ENCODE peak calls at places on chromosomes 16 and 17, in seven cellular contexts. One of them, this sample, is unnamed.

GRCh38 chr16:18979936-18980335 is 3.8 kb upstream of the TMC7 start:
- DNase-seq in stimulated activated CD8-positive, alpha-beta memory T cell treated with anti-CD3 and anti-CD28 coated beads, Interleukin-15, amount 100 ng/mL, for 24 hours: no peak
- DNase-seq in HT1080: no peak
- DNase-seq in central memory CD8-positive, alpha-beta T cell: no peak
- DNase-seq in NCI-H524: no peak
- DNase-seq in T-helper 1 cell: no peak
- DNase-seq in activated T-cell treated with anti-CD3 and anti-CD28 coated beads, Interleukin-2, amount 50 U/mL, for 72 hours: no peak
- DNase-seq in this sample: no peak

GRCh38 chr16:22369221-22369811 is 5.1 kb downstream of the CDR2 start:
- DNase-seq in stimulated activated CD8-positive, alpha-beta memory T cell treated with anti-CD3 and anti-CD28 coated beads, Interleukin-15, amount 100 ng/mL, for 24 hours: no peak
- DNase-seq in HT1080: peak
- DNase-seq in central memory CD8-positive, alpha-beta T cell: no peak
- DNase-seq in NCI-H524: no peak
- DNase-seq in T-helper 1 cell: no peak
- DNase-seq in activated T-cell treated with anti-CD3 and anti-CD28 coated beads, Interleukin-2, amount 50 U/mL, for 72 hours: no peak
- DNase-seq in this sample: no peak

GRCh38 chr17:71600137-71600789 is 520.6 kb upstream of the SOX9 start:
- DNase-seq in stimulated activated CD8-positive, alpha-beta memory T cell treated with anti-CD3 and anti-CD28 coated beads, Interleukin-15, amount 100 ng/mL, for 24 hours: no peak
- DNase-seq in HT1080: no peak
- DNase-seq in central memory CD8-positive, alpha-beta T cell: no peak
- DNase-seq in NCI-H524: no peak
- DNase-seq in T-helper 1 cell: no peak
- DNase-seq in activated T-cell treated with anti-CD3 and anti-CD28 coated beads, Interleukin-2, amount 50 U/mL, for 72 hours: no peak
- DNase-seq in this sample: no peak

GRCh38 chr16:963913-964695 is 6.7 kb downstream of the LMF1 start:
- DNase-seq in stimulated activated CD8-positive, alpha-beta memory T cell treated with anti-CD3 and anti-CD28 coated beads, Interleukin-15, amount 100 ng/mL, for 24 hours: no peak
- DNase-seq in HT1080: no peak
- DNase-seq in central memory CD8-positive, alpha-beta T cell: no peak
- DNase-seq in NCI-H524: no peak
- DNase-seq in T-helper 1 cell: no peak
- DNase-seq in activated T-cell treated with anti-CD3 and anti-CD28 coated beads, Interleukin-2, amount 50 U/mL, for 72 hours: no peak
- DNase-seq in this sample: no peak

GRCh38 chr17:73480740-73481139 is 163.5 kb downstream of the SDK2 start:
- DNase-seq in stimulated activated CD8-positive, alpha-beta memory T cell treated with anti-CD3 and anti-CD28 coated beads, Interleukin-15, amount 100 ng/mL, for 24 hours: no peak
- DNase-seq in HT1080: no peak
- DNase-seq in central memory CD8-positive, alpha-beta T cell: no peak
- DNase-seq in NCI-H524: no peak
- DNase-seq in T-helper 1 cell: no peak
- DNase-seq in activated T-cell treated with anti-CD3 and anti-CD28 coated beads, Interleukin-2, amount 50 U/mL, for 72 hours: no peak
- DNase-seq in this sample: no peak

GRCh38 chr16:4945560-4946502 is 8.9 kb upstream of the PPL start:
- DNase-seq in stimulated activated CD8-positive, alpha-beta memory T cell treated with anti-CD3 and anti-CD28 coated beads, Interleukin-15, amount 100 ng/mL, for 24 hours: no peak
- DNase-seq in HT1080: peak
- DNase-seq in central memory CD8-positive, alpha-beta T cell: no peak
- DNase-seq in NCI-H524: no peak
- DNase-seq in T-helper 1 cell: no peak
- DNase-seq in activated T-cell treated with anti-CD3 and anti-CD28 coated beads, Interleukin-2, amount 50 U/mL, for 72 hours: no peak
- DNase-seq in this sample: no peak

GRCh38 chr16:19463468-19464315 is 46.0 kb downstream of the TMC5 start:
- DNase-seq in stimulated activated CD8-positive, alpha-beta memory T cell treated with anti-CD3 and anti-CD28 coated beads, Interleukin-15, amount 100 ng/mL, for 24 hours: no peak
- DNase-seq in HT1080: no peak
- DNase-seq in central memory CD8-positive, alpha-beta T cell: no peak
- DNase-seq in NCI-H524: no peak
- DNase-seq in T-helper 1 cell: no peak
- DNase-seq in activated T-cell treated with anti-CD3 and anti-CD28 coated beads, Interleukin-2, amount 50 U/mL, for 72 hours: no peak
- DNase-seq in this sample: no peak

GRCh38 chr16:19071811-19072777 is 4.7 kb downstream of the COQ7 start:
- DNase-seq in stimulated activated CD8-positive, alpha-beta memory T cell treated with anti-CD3 and anti-CD28 coated beads, Interleukin-15, amount 100 ng/mL, for 24 hours: no peak
- DNase-seq in HT1080: peak
- DNase-seq in central memory CD8-positive, alpha-beta T cell: peak
- DNase-seq in NCI-H524: no peak
- DNase-seq in T-helper 1 cell: peak
- DNase-seq in activated T-cell treated with anti-CD3 and anti-CD28 coated beads, Interleukin-2, amount 50 U/mL, for 72 hours: peak
- DNase-seq in this sample: peak

GRCh38 chr17:4587195-4587594 is 2.9 kb downstream of the SMTNL2 start:
- DNase-seq in stimulated activated CD8-positive, alpha-beta memory T cell treated with anti-CD3 and anti-CD28 coated beads, Interleukin-15, amount 100 ng/mL, for 24 hours: no peak
- DNase-seq in HT1080: no peak
- DNase-seq in central memory CD8-positive, alpha-beta T cell: no peak
- DNase-seq in NCI-H524: no peak
- DNase-seq in T-helper 1 cell: no peak
- DNase-seq in activated T-cell treated with anti-CD3 and anti-CD28 coated beads, Interleukin-2, amount 50 U/mL, for 72 hours: no peak
- DNase-seq in this sample: no peak

GRCh38 chr16:85751665-85752501 is 987 bp upstream of the C16orf74 start:
- DNase-seq in stimulated activated CD8-positive, alpha-beta memory T cell treated with anti-CD3 and anti-CD28 coated beads, Interleukin-15, amount 100 ng/mL, for 24 hours: no peak
- DNase-seq in HT1080: peak
- DNase-seq in central memory CD8-positive, alpha-beta T cell: no peak
- DNase-seq in NCI-H524: no peak
- DNase-seq in T-helper 1 cell: no peak
- DNase-seq in activated T-cell treated with anti-CD3 and anti-CD28 coated beads, Interleukin-2, amount 50 U/mL, for 72 hours: no peak
- DNase-seq in this sample: no peak

GRCh38 chr17:40399185-40399584 is 18.5 kb downstream of the TOP2A start:
- DNase-seq in stimulated activated CD8-positive, alpha-beta memory T cell treated with anti-CD3 and anti-CD28 coated beads, Interleukin-15, amount 100 ng/mL, for 24 hours: no peak
- DNase-seq in HT1080: peak
- DNase-seq in central memory CD8-positive, alpha-beta T cell: no peak
- DNase-seq in NCI-H524: no peak
- DNase-seq in T-helper 1 cell: no peak
- DNase-seq in activated T-cell treated with anti-CD3 and anti-CD28 coated beads, Interleukin-2, amount 50 U/mL, for 72 hours: no peak
- DNase-seq in this sample: peak

GRCh38 chr16:30028438-30029093 is 2.5 kb downstream of the TLCD3B start:
- DNase-seq in stimulated activated CD8-positive, alpha-beta memory T cell treated with anti-CD3 and anti-CD28 coated beads, Interleukin-15, amount 100 ng/mL, for 24 hours: no peak
- DNase-seq in HT1080: no peak
- DNase-seq in central memory CD8-positive, alpha-beta T cell: no peak
- DNase-seq in NCI-H524: no peak
- DNase-seq in T-helper 1 cell: no peak
- DNase-seq in activated T-cell treated with anti-CD3 and anti-CD28 coated beads, Interleukin-2, amount 50 U/mL, for 72 hours: peak
- DNase-seq in this sample: no peak

GRCh38 chr16:85522842-85523601 is 90.1 kb upstream of the GSE1 start:
- DNase-seq in stimulated activated CD8-positive, alpha-beta memory T cell treated with anti-CD3 and anti-CD28 coated beads, Interleukin-15, amount 100 ng/mL, for 24 hours: no peak
- DNase-seq in HT1080: peak
- DNase-seq in central memory CD8-positive, alpha-beta T cell: no peak
- DNase-seq in NCI-H524: peak
- DNase-seq in T-helper 1 cell: no peak
- DNase-seq in activated T-cell treated with anti-CD3 and anti-CD28 coated beads, Interleukin-2, amount 50 U/mL, for 72 hours: no peak
- DNase-seq in this sample: peak

GRCh38 chr16:1395444-1396074 is 18.9 kb downstream of the UNKL start:
- DNase-seq in stimulated activated CD8-positive, alpha-beta memory T cell treated with anti-CD3 and anti-CD28 coated beads, Interleukin-15, amount 100 ng/mL, for 24 hours: no peak
- DNase-seq in HT1080: no peak
- DNase-seq in central memory CD8-positive, alpha-beta T cell: no peak
- DNase-seq in NCI-H524: no peak
- DNase-seq in T-helper 1 cell: no peak
- DNase-seq in activated T-cell treated with anti-CD3 and anti-CD28 coated beads, Interleukin-2, amount 50 U/mL, for 72 hours: no peak
- DNase-seq in this sample: no peak

GRCh38 chr17:2695243-2695960 is 16.2 kb downstream of the CLUH start:
- DNase-seq in stimulated activated CD8-positive, alpha-beta memory T cell treated with anti-CD3 and anti-CD28 coated beads, Interleukin-15, amount 100 ng/mL, for 24 hours: no peak
- DNase-seq in HT1080: no peak
- DNase-seq in central memory CD8-positive, alpha-beta T cell: no peak
- DNase-seq in NCI-H524: no peak
- DNase-seq in T-helper 1 cell: no peak
- DNase-seq in activated T-cell treated with anti-CD3 and anti-CD28 coated beads, Interleukin-2, amount 50 U/mL, for 72 hours: no peak
- DNase-seq in this sample: no peak

GRCh38 chr17:74212913-74213791 is at the start of gene TTYH2:
- DNase-seq in stimulated activated CD8-positive, alpha-beta memory T cell treated with anti-CD3 and anti-CD28 coated beads, Interleukin-15, amount 100 ng/mL, for 24 hours: peak
- DNase-seq in HT1080: peak
- DNase-seq in central memory CD8-positive, alpha-beta T cell: peak
- DNase-seq in NCI-H524: peak
- DNase-seq in T-helper 1 cell: peak
- DNase-seq in activated T-cell treated with anti-CD3 and anti-CD28 coated beads, Interleukin-2, amount 50 U/mL, for 72 hours: peak
- DNase-seq in this sample: peak

GRCh38 chr16:84976644-84977400 is 34.5 kb downstream of the ZDHHC7 start:
- DNase-seq in stimulated activated CD8-positive, alpha-beta memory T cell treated with anti-CD3 and anti-CD28 coated beads, Interleukin-15, amount 100 ng/mL, for 24 hours: no peak
- DNase-seq in HT1080: no peak
- DNase-seq in central memory CD8-positive, alpha-beta T cell: no peak
- DNase-seq in NCI-H524: no peak
- DNase-seq in T-helper 1 cell: no peak
- DNase-seq in activated T-cell treated with anti-CD3 and anti-CD28 coated beads, Interleukin-2, amount 50 U/mL, for 72 hours: no peak
- DNase-seq in this sample: no peak

GRCh38 chr16:30350134-30350871 is 4.8 kb downstream of the CD2BP2 start:
- DNase-seq in stimulated activated CD8-positive, alpha-beta memory T cell treated with anti-CD3 and anti-CD28 coated beads, Interleukin-15, amount 100 ng/mL, for 24 hours: no peak
- DNase-seq in HT1080: no peak
- DNase-seq in central memory CD8-positive, alpha-beta T cell: no peak
- DNase-seq in NCI-H524: no peak
- DNase-seq in T-helper 1 cell: no peak
- DNase-seq in activated T-cell treated with anti-CD3 and anti-CD28 coated beads, Interleukin-2, amount 50 U/mL, for 72 hours: peak
- DNase-seq in this sample: no peak

GRCh38 chr17:48103379-48103715 is 2.1 kb upstream of the CBX1 start:
- DNase-seq in stimulated activated CD8-positive, alpha-beta memory T cell treated with anti-CD3 and anti-CD28 coated beads, Interleukin-15, amount 100 ng/mL, for 24 hours: no peak
- DNase-seq in HT1080: no peak
- DNase-seq in central memory CD8-positive, alpha-beta T cell: no peak
- DNase-seq in NCI-H524: no peak
- DNase-seq in T-helper 1 cell: no peak
- DNase-seq in activated T-cell treated with anti-CD3 and anti-CD28 coated beads, Interleukin-2, amount 50 U/mL, for 72 hours: no peak
- DNase-seq in this sample: no peak

GRCh38 chr17:64420143-64420670 is 28.7 kb upstream of the MILR1 start:
- DNase-seq in stimulated activated CD8-positive, alpha-beta memory T cell treated with anti-CD3 and anti-CD28 coated beads, Interleukin-15, amount 100 ng/mL, for 24 hours: no peak
- DNase-seq in HT1080: peak
- DNase-seq in central memory CD8-positive, alpha-beta T cell: peak
- DNase-seq in NCI-H524: peak
- DNase-seq in T-helper 1 cell: peak
- DNase-seq in activated T-cell treated with anti-CD3 and anti-CD28 coated beads, Interleukin-2, amount 50 U/mL, for 72 hours: peak
- DNase-seq in this sample: peak

GRCh38 chr17:57090560-57091185 is 5.6 kb downstream of the AKAP1 start:
- DNase-seq in stimulated activated CD8-positive, alpha-beta memory T cell treated with anti-CD3 and anti-CD28 coated beads, Interleukin-15, amount 100 ng/mL, for 24 hours: no peak
- DNase-seq in HT1080: no peak
- DNase-seq in central memory CD8-positive, alpha-beta T cell: no peak
- DNase-seq in NCI-H524: no peak
- DNase-seq in T-helper 1 cell: no peak
- DNase-seq in activated T-cell treated with anti-CD3 and anti-CD28 coated beads, Interleukin-2, amount 50 U/mL, for 72 hours: no peak
- DNase-seq in this sample: no peak

GRCh38 chr16:77788196-77789084 is at the start of gene VAT1L:
- DNase-seq in stimulated activated CD8-positive, alpha-beta memory T cell treated with anti-CD3 and anti-CD28 coated beads, Interleukin-15, amount 100 ng/mL, for 24 hours: no peak
- DNase-seq in HT1080: peak
- DNase-seq in central memory CD8-positive, alpha-beta T cell: no peak
- DNase-seq in NCI-H524: peak
- DNase-seq in T-helper 1 cell: no peak
- DNase-seq in activated T-cell treated with anti-CD3 and anti-CD28 coated beads, Interleukin-2, amount 50 U/mL, for 72 hours: peak
- DNase-seq in this sample: peak

GRCh38 chr17:65222216-65222738 is 85.1 kb downstream of the RGS9 start:
- DNase-seq in stimulated activated CD8-positive, alpha-beta memory T cell treated with anti-CD3 and anti-CD28 coated beads, Interleukin-15, amount 100 ng/mL, for 24 hours: no peak
- DNase-seq in HT1080: peak
- DNase-seq in central memory CD8-positive, alpha-beta T cell: no peak
- DNase-seq in NCI-H524: no peak
- DNase-seq in T-helper 1 cell: no peak
- DNase-seq in activated T-cell treated with anti-CD3 and anti-CD28 coated beads, Interleukin-2, amount 50 U/mL, for 72 hours: no peak
- DNase-seq in this sample: no peak

This sample was measured in NCI-H82.